ENCODE peak calls at places on chromosome 9, in eight cellular contexts. S is upper lobe of left lung, K is sigmoid colon, E is A549, B is HepG2, C is tibial nerve, X is transverse colon, Y is ovary. A is an unnamed sample.

GRCh38 chr9:73683862-73684591 is 532.4 kb downstream of the ANXA1 start:
- DNase-seq in Y (no peak), B (peak), S (no peak), E (no peak), K (no peak), X (no peak), C (no peak), A (peak)

GRCh38 chr9:37656936-37657335 is 6.2 kb downstream of the FRMPD1 start:
- DNase-seq in C (no peak), E (no peak), Y (no peak), S (no peak), B (no peak), K (no peak), X (no peak), A (no peak)

GRCh38 chr9:110908894-110909293 is 129.4 kb downstream of the LPAR1 start:
- DNase-seq in Y (no peak), B (no peak), C (no peak), K (no peak), X (no peak), E (no peak), S (no peak), A (no peak)

GRCh38 chr9:116456490-116457088 is 230.5 kb upstream of the TRIM32 start:
- DNase-seq in Y (no peak), K (no peak), C (no peak), E (no peak), B (no peak), S (no peak), X (no peak), A (no peak)

GRCh38 chr9:77731930-77732329 is 83.8 kb upstream of the GNA14 start:
- DNase-seq in K (no peak), Y (no peak), C (no peak), E (no peak), S (no peak), B (no peak), X (peak), A (peak)

GRCh38 chr9:17130285-17130684 is 4.6 kb upstream of the CNTLN start:
- DNase-seq in B (no peak), Y (no peak), S (no peak), K (no peak), X (no peak), C (no peak), E (no peak), A (no peak)

GRCh38 chr9:108609227-108609894 is 246.4 kb downstream of the ACTL7B start:
- DNase-seq in Y (no peak), K (no peak), X (no peak), C (no peak), B (no peak), S (no peak), E (no peak), A (no peak)

GRCh38 chr9:131697097-131697496 is 42.8 kb downstream of the RAPGEF1 start:
- DNase-seq in X (no peak), S (no peak), E (no peak), Y (peak), C (no peak), K (peak), B (no peak), A (no peak)

GRCh38 chr9:104247899-104248460 is 153.9 kb downstream of the SMC2 start:
- DNase-seq in C (no peak), B (no peak), S (no peak), Y (no peak), K (no peak), E (no peak), X (no peak), A (no peak)

GRCh38 chr9:114282104-114282485 is 40.8 kb upstream of the ORM1 start:
- DNase-seq in X (no peak), E (no peak), Y (peak), K (no peak), B (no peak), C (no peak), S (no peak), A (no peak)

GRCh38 chr9:106930477-106930876 is 67.5 kb downstream of the ZNF462 start:
- DNase-seq in C (no peak), X (no peak), E (no peak), Y (no peak), S (no peak), B (no peak), K (no peak), A (no peak)

GRCh38 chr9:85416720-85417119 is 325.0 kb downstream of the AGTPBP1 start:
- DNase-seq in C (no peak), B (no peak), E (no peak), X (no peak), K (no peak), S (no peak), Y (no peak), A (no peak)

GRCh38 chr9:127629468-127630081 is 17.5 kb downstream of the STXBP1 start:
- DNase-seq in B (no peak), C (no peak), E (no peak), Y (peak), X (no peak), S (no peak), K (no peak), A (no peak)

GRCh38 chr9:69899491-69899890 is 78.9 kb downstream of the CFAP95 start:
- DNase-seq in K (no peak), B (no peak), X (no peak), S (no peak), C (no peak), E (no peak), Y (no peak), A (no peak)

GRCh38 chr9:81611664-81612063 is 77.7 kb downstream of the TLE1 start:
- DNase-seq in X (no peak), Y (no peak), E (no peak), K (no peak), B (no peak), S (no peak), C (no peak), A (no peak)

GRCh38 chr9:14349141-14349817 is 35.3 kb upstream of the NFIB start:
- DNase-seq in E (no peak), Y (no peak), K (no peak), C (no peak), X (no peak), B (no peak), S (no peak), A (peak)

GRCh38 chr9:114341991-114342390 is 12.3 kb downstream of the ORM2 start:
- DNase-seq in S (no peak), B (no peak), E (no peak), X (no peak), K (no peak), Y (no peak), C (no peak), A (no peak)

GRCh38 chr9:111483419-111483861 is 743 bp downstream of the ECPAS start:
- DNase-seq in X (peak), K (no peak), S (peak), E (no peak), Y (peak), B (peak), C (peak), A (peak)

GRCh38 chr9:33868430-33869000 is 51.6 kb downstream of the UBE2R2 start:
- DNase-seq in X (no peak), E (no peak), B (no peak), C (no peak), Y (peak), K (no peak), S (no peak), A (no peak)

GRCh38 chr9:68489636-68490035 is 51.0 kb downstream of the TMEM252 start:
- DNase-seq in S (no peak), X (no peak), Y (no peak), E (no peak), K (no peak), C (no peak), B (no peak), A (no peak)

GRCh38 chr9:106288689-106289088 is 574.3 kb upstream of the ZNF462 start:
- DNase-seq in E (no peak), C (no peak), X (no peak), B (no peak), Y (no peak), S (no peak), K (no peak), A (no peak)

GRCh38 chr9:95204710-95205109 is 112.8 kb downstream of the FANCC start:
- DNase-seq in C (no peak), E (no peak), B (no peak), X (no peak), Y (no peak), S (no peak), K (no peak), A (no peak)

GRCh38 chr9:24036459-24036858 is 210.4 kb upstream of the ELAVL2 start:
- DNase-seq in K (no peak), B (no peak), E (no peak), Y (no peak), X (no peak), C (no peak), S (no peak), A (no peak)

GRCh38 chr9:14087576-14087975 is 226.4 kb downstream of the NFIB start:
- DNase-seq in E (no peak), B (no peak), Y (no peak), S (no peak), X (no peak), C (no peak), K (no peak), A (no peak)

GRCh38 chr9:109108318-109108717 is 11.4 kb downstream of the TMEM245 start:
- DNase-seq in K (no peak), Y (no peak), X (no peak), E (no peak), B (no peak), S (no peak), C (no peak), A (no peak)

GRCh38 chr9:4547016-4547415 is 56.7 kb downstream of the SLC1A1 start:
- DNase-seq in B (no peak), X (no peak), K (no peak), C (no peak), E (no peak), S (no peak), Y (no peak), A (no peak)

GRCh38 chr9:121972501-121972981 is 120.6 kb downstream of the TTLL11 start:
- DNase-seq in Y (no peak), K (no peak), E (no peak), C (no peak), B (no peak), S (peak), X (peak), A (no peak)

GRCh38 chr9:101536351-101536750 is 2.7 kb downstream of the RNF20 start:
- DNase-seq in Y (no peak), K (no peak), C (no peak), B (no peak), E (no peak), X (no peak), S (no peak), A (no peak)

GRCh38 chr9:93108301-93109041 is 12.5 kb downstream of the CARD19 start:
- DNase-seq in Y (peak), S (peak), B (no peak), C (peak), K (peak), X (no peak), E (no peak), A (no peak)

GRCh38 chr9:75683591-75683990 is 206.9 kb upstream of the PCSK5 start:
- DNase-seq in Y (no peak), E (no peak), S (no peak), B (no peak), X (no peak), C (no peak), K (no peak), A (no peak)

GRCh38 chr9:129143461-129143927 is 32.3 kb downstream of the PTPA start:
- DNase-seq in K (peak), C (no peak), S (peak), E (no peak), X (peak), Y (peak), B (peak), A (no peak)

GRCh38 chr9:106707722-106708121 is 155.2 kb upstream of the ZNF462 start:
- DNase-seq in S (no peak), K (no peak), E (no peak), X (no peak), B (no peak), Y (peak), C (no peak), A (no peak)

GRCh38 chr9:69157751-69158466 is 16.2 kb upstream of the TJP2 start:
- DNase-seq in K (no peak), C (no peak), S (no peak), E (no peak), B (no peak), X (no peak), Y (no peak), A (no peak)

GRCh38 chr9:134738869-134739659 is 97.5 kb downstream of the COL5A1 start:
- DNase-seq in S (peak), C (peak), Y (peak), B (peak), E (peak), X (peak), K (peak), A (peak)

GRCh38 chr9:969693-970309 is 6.7 kb upstream of the DMRT3 start:
- DNase-seq in S (no peak), E (no peak), X (no peak), B (no peak), Y (no peak), C (no peak), K (no peak), A (no peak)

GRCh38 chr9:134804871-134805270 is 75.7 kb upstream of the FCN2 start:
- DNase-seq in S (no peak), X (no peak), B (no peak), E (no peak), C (no peak), Y (no peak), K (no peak), A (no peak)

GRCh38 chr9:23582836-23583235 is 243.2 kb downstream of the ELAVL2 start:
- DNase-seq in E (no peak), X (no peak), S (no peak), B (no peak), K (no peak), Y (no peak), C (no peak), A (no peak)

GRCh38 chr9:101121836-101122399 is 93.4 kb downstream of the PLPPR1 start:
- DNase-seq in E (no peak), C (no peak), Y (no peak), S (no peak), K (no peak), X (no peak), B (no peak), A (no peak)

GRCh38 chr9:90642570-90643539 is at the start of gene DIRAS2:
- DNase-seq in C (no peak), B (no peak), X (peak), S (peak), Y (no peak), K (no peak), E (peak), A (peak)

DNA sequence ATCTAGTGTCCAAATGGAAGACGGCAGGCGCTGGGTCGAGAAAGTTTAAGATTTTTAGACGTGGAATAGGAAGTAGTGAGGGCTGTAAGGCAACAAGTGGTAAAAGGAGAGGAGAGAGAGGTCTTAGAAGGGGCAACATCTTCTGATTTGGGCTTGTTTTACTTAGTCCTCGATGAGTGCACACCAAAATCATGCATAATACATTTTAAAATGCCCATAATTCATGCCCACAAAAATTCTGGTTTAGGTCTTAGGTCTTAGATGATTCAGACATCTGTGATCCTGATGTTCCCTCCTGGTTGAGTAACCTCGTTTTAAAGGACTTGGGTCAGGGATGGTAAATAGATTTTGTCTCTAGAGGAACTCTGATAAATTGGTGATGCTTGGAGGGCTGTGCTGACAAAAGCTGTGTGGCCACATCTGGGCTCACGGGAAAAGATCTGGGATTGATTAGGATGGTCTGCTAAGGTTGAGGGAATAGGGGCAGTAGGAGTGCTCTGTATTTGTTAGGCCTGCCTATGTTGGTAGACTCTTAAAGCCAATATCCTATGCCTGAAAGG is 476.3 kb downstream of the CCDC171 start:
- DNase-seq in E (no peak), B (no peak), S (no peak), K (no peak), X (no peak), C (no peak), Y (no peak), A (no peak)
- TF ChIP-seq EP300 in E (no peak), B (no peak), S (no peak), K (no peak), X (no peak), C (no peak), Y (no peak), A (no peak)

DNA sequence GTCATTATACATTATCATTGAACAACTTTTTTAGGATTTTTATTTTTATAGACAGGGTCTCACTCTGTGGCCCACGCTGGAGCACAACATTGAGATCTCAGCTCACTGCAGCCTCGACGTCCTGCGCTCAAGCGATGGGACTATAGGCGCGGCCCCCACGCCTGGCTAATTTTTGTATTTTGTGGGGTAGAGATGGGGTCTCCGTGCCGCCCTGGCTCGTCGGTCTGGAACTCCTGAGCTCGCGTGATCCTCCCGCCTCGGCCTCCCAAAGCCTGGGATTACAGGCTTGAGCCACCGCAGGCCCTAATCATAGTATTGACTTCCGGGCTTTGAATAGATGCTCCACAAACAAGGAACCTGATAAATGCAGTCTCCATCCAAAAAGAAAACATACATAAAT is 1.4 kb upstream of the EDF1 start:
- DNase-seq in B (no peak), X (no peak), E (no peak), C (no peak), K (no peak), S (no peak), Y (no peak), A (no peak)
- TF ChIP-seq EP300 in B (no peak), X (no peak), E (no peak), C (no peak), K (no peak), S (no peak), Y (no peak), A (no peak)

GRCh38 chr9:130448035-130448624 is 3.4 kb downstream of the ASS1 start:
- DNase-seq in E (no peak), X (no peak), B (no peak), S (no peak), K (no peak), Y (no peak), C (no peak), A (no peak)
- TF ChIP-seq EP300 in E (no peak), X (no peak), B (no peak), S (no peak), K (no peak), Y (no peak), C (no peak), A (no peak)

GRCh38 chr9:35842020-35842745 is 13.2 kb downstream of the TMEM8B start:
- DNase-seq in Y (no peak), S (no peak), B (no peak), C (no peak), X (no peak), E (no peak), K (peak), A (no peak)
- TF ChIP-seq EP300 in Y (no peak), S (no peak), B (no peak), C (no peak), X (no peak), E (no peak), K (no peak), A (no peak)

GRCh38 chr9:19513671-19514275 is 105.0 kb downstream of the ACER2 start:
- DNase-seq in C (no peak), E (no peak), Y (no peak), K (no peak), B (no peak), X (no peak), S (no peak), A (no peak)

GRCh38 chr9:19521205-19521604 is 112.4 kb downstream of the ACER2 start:
- DNase-seq in S (no peak), K (no peak), B (no peak), C (no peak), E (no peak), X (no peak), Y (no peak), A (no peak)

GRCh38 chr9:19512432-19512831 is 103.6 kb downstream of the ACER2 start:
- DNase-seq in Y (no peak), X (no peak), S (no peak), K (no peak), C (no peak), E (no peak), B (no peak), A (no peak)

GRCh38 chr9:19516348-19516747 is 107.5 kb downstream of the ACER2 start:
- DNase-seq in C (no peak), E (no peak), S (no peak), K (no peak), B (no peak), Y (no peak), X (no peak), A (no peak)

GRCh38 chr9:19517202-19517942 is 108.6 kb downstream of the ACER2 start:
- DNase-seq in E (no peak), X (no peak), Y (no peak), K (no peak), C (no peak), S (no peak), B (no peak), A (peak)
- TF ChIP-seq EP300 in E (no peak), X (no peak), Y (no peak), K (no peak), C (no peak), S (no peak), B (no peak), A (no peak)

DNA sequence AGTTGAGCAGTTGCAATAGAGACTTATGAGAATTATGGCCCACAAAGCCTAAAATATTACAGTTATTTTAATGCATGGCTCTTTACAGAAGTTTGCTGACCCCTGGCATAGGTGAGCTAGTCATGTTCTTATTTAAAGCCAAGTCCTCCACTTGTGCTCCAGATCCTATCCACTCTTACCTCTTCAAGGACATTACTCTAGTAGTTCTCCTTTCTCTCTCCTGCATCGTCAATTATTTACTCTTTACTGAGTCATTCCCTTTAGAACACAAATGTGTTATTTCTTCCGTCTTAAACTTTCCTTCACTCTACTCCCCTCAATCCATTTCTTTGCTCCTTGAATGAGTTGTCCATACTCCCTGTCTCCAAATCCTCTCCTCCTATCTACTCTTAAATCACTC is 20.6 kb upstream of the TRAF1 start:
- DNase-seq in K (no peak), B (no peak), Y (no peak), S (no peak), C (no peak), E (no peak), X (no peak), A (no peak)
- TF ChIP-seq EP300 in K (no peak), B (no peak), Y (no peak), S (no peak), C (no peak), E (no peak), X (no peak), A (no peak)

DNA sequence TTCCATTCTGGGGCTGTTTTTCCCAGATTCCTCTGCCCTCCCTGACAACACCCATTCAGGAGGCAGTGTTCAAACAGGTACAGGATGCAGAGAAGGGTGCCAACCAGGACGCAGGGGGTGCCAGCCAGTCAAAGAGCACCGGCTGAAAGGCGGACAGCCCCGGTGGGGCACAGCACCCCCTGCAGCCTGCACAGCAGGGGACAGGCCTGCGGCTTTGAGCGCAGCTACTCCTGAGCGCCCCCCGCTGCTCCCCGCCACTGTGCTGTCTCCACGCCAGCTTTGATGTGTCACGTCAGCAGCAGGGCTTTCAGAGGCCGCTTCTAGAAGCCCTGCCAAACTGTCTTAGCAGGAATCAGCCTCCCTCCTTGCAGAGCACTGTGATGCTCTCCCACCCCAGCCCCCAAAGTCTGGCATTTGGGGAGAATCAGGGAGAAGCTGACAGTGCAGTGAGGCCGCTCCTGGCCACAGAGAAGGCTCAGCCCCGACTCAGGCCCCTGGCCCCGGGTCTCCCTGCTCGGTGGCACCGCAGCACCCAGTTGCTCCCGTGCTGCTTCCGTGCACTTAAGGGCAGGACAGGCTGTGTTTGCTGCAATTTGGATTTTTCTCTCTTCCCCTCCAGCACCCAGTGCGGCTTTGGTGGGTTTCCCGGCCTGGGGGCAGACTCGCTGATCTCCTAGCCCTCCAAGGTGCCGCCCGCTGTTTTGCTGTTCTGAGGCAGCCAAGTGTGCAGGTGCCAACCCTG is 20.3 kb downstream of the AK8 start:
- DNase-seq in S (no peak), X (no peak), B (no peak), C (no peak), K (peak), E (no peak), Y (peak), A (peak)
- TF ChIP-seq EP300 in S (no peak), X (no peak), B (no peak), C (no peak), K (no peak), E (no peak), Y (no peak), A (no peak)